ENCODE peak calls at places on chromosomes 11 and 22, in seven cellular contexts. G is K562, Y is SK-N-SH, A is tibial artery, K is WTC11, V is cardiac fibroblast, M is spleen. I is an unnamed sample.

GRCh38 chr22:31870890-31871289 is 73.4 kb upstream of the YWHAH start:
- DNase-seq in V (peak), G (no peak), A (no peak), Y (no peak), K (no peak), M (no peak), I (no peak)

GRCh38 chr22:24133187-24133965 is 47.9 kb upstream of the SUSD2 start:
- DNase-seq in K (peak), G (no peak), Y (no peak), V (peak), A (no peak), M (no peak), I (no peak)

GRCh38 chr22:49691256-49691655 is 136.4 kb downstream of the BRD1 start:
- DNase-seq in G (no peak), K (no peak), M (no peak), Y (no peak), V (no peak), A (no peak), I (no peak)

GRCh38 chr11:57615308-57615707 is 17.8 kb downstream of the SERPING1 start:
- DNase-seq in K (no peak), M (no peak), V (no peak), Y (no peak), A (no peak), G (no peak), I (no peak)

GRCh38 chr11:27910186-27910941 is 197.6 kb downstream of the KIF18A start:
- DNase-seq in K (no peak), V (peak), M (no peak), A (no peak), Y (no peak), G (no peak), I (no peak)

GRCh38 chr11:48141475-48142100 is 75.0 kb upstream of the OR4B1 start:
- DNase-seq in V (peak), Y (no peak), M (no peak), A (no peak), G (no peak), K (no peak), I (no peak)

GRCh38 chr11:8049084-8049483 is 31.9 kb upstream of the TUB start:
- DNase-seq in Y (no peak), A (no peak), K (no peak), M (peak), G (no peak), V (no peak), I (no peak)

GRCh38 chr11:124313849-124314248 is at the start of gene OR8D1:
- DNase-seq in M (no peak), G (no peak), V (no peak), K (no peak), A (no peak), Y (no peak), I (no peak)

GRCh38 chr22:39489094-39490068 is 12.7 kb upstream of the MIEF1 start:
- DNase-seq in Y (no peak), A (no peak), K (no peak), V (no peak), G (no peak), M (no peak), I (no peak)

GRCh38 chr22:27247691-27248434 is 553.7 kb downstream of the MN1 start:
- DNase-seq in G (no peak), K (no peak), V (peak), M (no peak), A (peak), Y (no peak), I (peak)

GRCh38 chr11:133663135-133663534 is 130.8 kb upstream of the OPCML start:
- DNase-seq in G (no peak), M (no peak), A (no peak), K (no peak), V (no peak), Y (no peak), I (no peak)

GRCh38 chr22:44329179-44329796 is 16.5 kb upstream of the SHISAL1 start:
- DNase-seq in Y (no peak), A (no peak), V (no peak), G (no peak), M (no peak), K (no peak), I (no peak)

GRCh38 chr11:41612415-41612814 is 153.0 kb upstream of the LRRC4C start:
- DNase-seq in G (no peak), V (peak), K (no peak), M (no peak), Y (no peak), A (no peak), I (no peak)
- TF ChIP-seq CTCF in G (no peak), V (peak), K (no peak), M (peak), Y (peak), A (no peak), I (no peak)

GRCh38 chr22:30502911-30503310 is 2.6 kb downstream of the SEC14L4 start:
- DNase-seq in K (no peak), G (no peak), M (no peak), A (no peak), V (no peak), Y (no peak), I (no peak)
- TF ChIP-seq CTCF in K (no peak), G (no peak), M (no peak), A (no peak), V (no peak), Y (no peak), I (no peak)

DNA sequence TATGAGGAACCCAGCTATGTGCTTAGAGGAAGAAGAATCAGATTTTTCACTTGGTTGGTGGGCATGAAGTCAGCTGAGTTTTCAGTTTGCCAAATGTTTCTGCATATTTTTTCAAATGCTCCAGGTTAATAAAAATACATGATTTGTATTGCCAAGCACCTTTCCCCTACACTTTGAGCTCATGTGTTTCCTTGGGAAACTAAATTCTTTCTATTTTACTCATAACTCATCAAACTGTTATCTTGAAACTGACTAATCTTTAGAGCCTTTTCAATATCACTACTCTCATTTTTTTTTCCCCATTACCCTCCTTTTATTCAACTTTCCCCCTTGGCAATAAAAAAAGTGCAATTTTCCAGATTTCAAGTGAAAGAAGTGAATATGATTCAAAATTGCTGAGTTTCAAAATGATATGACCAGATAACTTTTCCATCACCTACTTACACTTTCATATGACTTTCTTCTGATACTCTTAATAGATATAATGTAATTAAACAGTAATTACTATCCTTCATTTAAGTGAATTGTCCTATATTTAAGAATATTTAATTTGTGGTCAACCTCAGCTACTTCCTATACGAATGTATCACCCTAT is 91.9 kb upstream of the SOX6 start:
- DNase-seq in G (no peak), V (no peak), K (no peak), Y (no peak), A (no peak), M (no peak), I (no peak)
- TF ChIP-seq CTCF in G (no peak), V (no peak), K (no peak), Y (no peak), A (no peak), M (no peak), I (no peak)

GRCh38 chr22:47232753-47233152 is 470.3 kb downstream of the TBC1D22A start:
- DNase-seq in V (no peak), M (no peak), A (no peak), Y (no peak), G (no peak), K (no peak), I (no peak)

GRCh38 chr22:47228767-47229166 is 466.3 kb downstream of the TBC1D22A start:
- DNase-seq in V (no peak), Y (no peak), A (no peak), K (no peak), G (no peak), M (no peak), I (no peak)

GRCh38 chr22:47233316-47234243 is 471.1 kb downstream of the TBC1D22A start:
- DNase-seq in A (no peak), M (no peak), G (no peak), K (no peak), V (no peak), Y (no peak), I (no peak)

GRCh38 chr22:47232197-47232596 is 469.7 kb downstream of the TBC1D22A start:
- DNase-seq in G (no peak), Y (no peak), V (no peak), M (no peak), K (no peak), A (no peak), I (no peak)

DNA sequence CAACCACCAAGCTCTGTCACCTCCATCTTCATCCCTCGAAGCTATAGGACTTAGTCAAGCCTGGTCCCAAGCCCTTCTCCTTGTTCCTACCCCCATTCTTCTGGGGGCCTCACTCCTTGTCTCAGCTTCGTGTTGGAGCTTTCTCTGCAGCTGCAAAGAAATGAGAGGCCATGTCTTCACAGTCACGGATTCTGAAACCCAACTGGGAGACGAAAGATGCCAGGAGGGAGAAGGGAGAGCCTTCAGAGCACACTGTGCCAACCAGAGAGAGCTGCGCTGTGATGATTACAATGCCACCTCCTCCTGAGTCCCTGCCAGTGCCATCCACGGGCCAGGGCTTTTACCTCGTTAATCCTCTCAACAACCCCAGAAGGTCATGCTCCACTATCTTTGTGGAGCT is 469.3 kb downstream of the TBC1D22A start:
- DNase-seq in K (no peak), G (no peak), Y (no peak), A (no peak), V (no peak), M (no peak), I (no peak)
- TF ChIP-seq CTCF in K (no peak), G (no peak), Y (no peak), A (no peak), V (no peak), M (no peak), I (no peak)

DNA sequence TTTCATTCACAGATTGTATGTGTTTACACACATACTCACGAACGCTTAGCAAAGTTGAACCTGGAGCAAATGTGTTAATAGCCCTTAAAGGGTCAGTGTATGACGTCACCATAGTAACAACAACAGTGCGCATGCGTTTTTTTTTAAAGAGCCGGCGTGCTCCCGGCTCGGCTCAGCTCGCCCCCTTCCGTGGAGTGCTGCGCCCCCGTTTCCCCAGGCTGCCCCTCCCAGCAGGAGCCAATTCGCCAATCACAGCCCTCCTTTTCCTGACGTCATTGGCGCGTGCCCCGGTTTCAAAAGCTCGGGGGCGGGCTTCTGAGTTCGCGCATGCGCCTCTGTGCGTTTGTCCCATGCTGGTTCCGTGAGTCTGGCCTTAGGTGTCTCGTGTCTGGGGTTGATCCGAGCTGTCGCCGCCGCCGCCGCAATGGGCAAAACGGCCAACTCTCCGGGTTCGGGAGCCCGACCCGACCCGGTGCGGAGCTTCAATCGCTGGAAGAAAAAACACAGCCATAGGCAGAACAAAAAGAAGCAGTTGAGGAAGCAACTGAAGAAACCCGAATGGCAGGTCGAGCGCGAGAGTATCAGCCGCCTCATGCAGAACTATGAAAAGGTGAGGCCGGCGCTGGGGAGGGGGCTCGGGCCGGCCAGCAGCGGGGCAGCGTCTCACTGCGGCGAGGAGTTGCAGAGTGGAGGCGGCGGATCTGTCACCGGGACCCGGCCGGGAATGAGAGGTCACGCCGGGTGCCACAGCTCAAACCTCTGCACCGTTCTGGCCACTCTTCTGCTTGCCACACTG is at the start of gene DDX10:
- DNase-seq in K (peak), Y (peak), G (peak), M (peak), A (peak), V (peak), I (peak)
- TF ChIP-seq CTCF in K (no peak), Y (no peak), G (peak), M (no peak), A (no peak), V (no peak), I (no peak)